ENCODE peak calls at places on chromosomes 1 and 21, in seven cellular contexts. Z is astrocyte, X is endodermal cell, V is AG09309, E is fibroblast of lung, H is PC-9, P is body of pancreas. L is an unnamed sample.

GRCh38 chr1:41902669-41903068 is 16.1 kb downstream of the HIVEP3 start:
- DNase-seq in Z (no peak), X (no peak), V (no peak), E (no peak), H (no peak), P (no peak), L (no peak)

GRCh38 chr1:238377280-238377919 is 486.7 kb upstream of the ZP4 start:
- DNase-seq in Z (no peak), X (peak; percentile 65), V (no peak), E (no peak), H (no peak), P (no peak), L (no peak)

GRCh38 chr21:28554660-28555475 is 437.8 kb downstream of the LTN1 start:
- DNase-seq in Z (peak; percentile 79), X (peak; percentile 62), V (no peak), E (no peak), H (no peak), P (no peak), L (peak; percentile 58)

GRCh38 chr1:32447469-32448185 is 17.2 kb upstream of the ZBTB8B start:
- DNase-seq in Z (peak; percentile 94), X (peak; percentile 90), V (peak; percentile 8), E (peak; percentile 12), H (no peak), P (no peak), L (peak; percentile 75)

GRCh38 chr1:166184897-166185296 is 18.1 kb upstream of the FAM78B start:
- DNase-seq in Z (peak; percentile 98), X (no peak), V (no peak), E (no peak), H (no peak), P (no peak), L (peak; percentile 55)

GRCh38 chr1:96997717-96998116 is 276.1 kb downstream of the PTBP2 start:
- DNase-seq in Z (no peak), X (no peak), V (no peak), E (no peak), H (peak; percentile 24), P (no peak), L (no peak)

GRCh38 chr1:109739738-109740614 is 862 bp downstream of the GSTM3 start:
- DNase-seq in Z (peak; percentile 47), X (peak; percentile 89), V (no peak), E (peak; percentile 69), H (peak; percentile 66), P (peak; percentile 84), L (peak; percentile 48)

GRCh38 chr1:245537992-245538391 is 383.2 kb downstream of the KIF26B start:
- DNase-seq in Z (peak; percentile 68), X (peak; percentile 43), V (peak; percentile 29), E (peak; percentile 9), H (no peak), P (no peak), L (peak; percentile 49)

GRCh38 chr21:28099296-28099695 is 893.4 kb downstream of the LTN1 start:
- DNase-seq in Z (peak; percentile 25), X (no peak), V (no peak), E (peak; percentile 80), H (no peak), P (peak; percentile 64), L (peak; percentile 51)

GRCh38 chr1:91842563-91842962 is 43.4 kb downstream of the TGFBR3 start:
- DNase-seq in Z (no peak), X (no peak), V (no peak), E (no peak), H (no peak), P (no peak), L (no peak)

GRCh38 chr1:10368194-10368593 is 30.7 kb upstream of the PGD start:
- DNase-seq in Z (no peak), X (peak; percentile 28), V (no peak), E (no peak), H (no peak), P (no peak), L (no peak)

GRCh38 chr1:202072211-202072610 is 50.5 kb upstream of the GPR37L1 start:
- DNase-seq in Z (no peak), X (no peak), V (no peak), E (no peak), H (no peak), P (peak; percentile 35), L (no peak)

GRCh38 chr1:3746784-3747521 is 5.3 kb upstream of the CCDC27 start:
- DNase-seq in Z (peak; percentile 48), X (peak; percentile 98), V (peak; percentile 10), E (peak; percentile 74), H (peak; percentile 65), P (peak; percentile 93), L (peak; percentile 69)

GRCh38 chr1:184287001-184287400 is 99.8 kb upstream of the C1orf21 start:
- DNase-seq in Z (peak; percentile 40), X (no peak), V (no peak), E (no peak), H (no peak), P (peak; percentile 86), L (peak; percentile 30)

GRCh38 chr1:94118471-94118870 is 2.5 kb downstream of the ABCA4 start:
- DNase-seq in Z (no peak), X (peak; percentile 43), V (no peak), E (no peak), H (no peak), P (no peak), L (no peak)

GRCh38 chr1:201530741-201531521 is 8.0 kb upstream of the NAV1 start:
- DNase-seq in Z (peak; percentile 74), X (peak; percentile 94), V (peak; percentile 84), E (peak; percentile 87), H (peak; percentile 48), P (peak; percentile 81), L (peak; percentile 94)

GRCh38 chr1:27940297-27940696 is 5.5 kb downstream of the SMPDL3B start:
- DNase-seq in Z (no peak), X (peak; percentile 84), V (no peak), E (peak; percentile 31), H (no peak), P (peak; percentile 62), L (peak; percentile 31)

GRCh38 chr1:119286587-119287181 is 81.9 kb upstream of the HAO2 start:
- DNase-seq in Z (peak; percentile 14), X (peak; percentile 84), V (no peak), E (peak; percentile 28), H (no peak), P (no peak), L (peak; percentile 44)

GRCh38 chr21:34511154-34511553 is 856 bp downstream of the KCNE1 start:
- DNase-seq in Z (no peak), X (no peak), V (no peak), E (peak; percentile 66), H (no peak), P (no peak), L (peak; percentile 42)

GRCh38 chr1:42335809-42336518 is 929 bp upstream of the FOXJ3 start:
- DNase-seq in Z (peak; percentile 67), X (no peak), V (no peak), E (peak; percentile 57), H (peak; percentile 93), P (peak; percentile 53), L (peak; percentile 78)

GRCh38 chr1:247653040-247653439 is 26.5 kb downstream of the OR13G1 start:
- DNase-seq in Z (no peak), X (no peak), V (no peak), E (no peak), H (no peak), P (no peak), L (no peak)

GRCh38 chr1:16371725-16372124 is 4.7 kb downstream of the SZRD1 start:
- DNase-seq in Z (peak; percentile 71), X (no peak), V (no peak), E (no peak), H (no peak), P (no peak), L (peak; percentile 69)
- TF ChIP-seq CTCF in Z (no peak), X (no peak), V (no peak), E (no peak), H (no peak), P (no peak), L (no peak)

DNA sequence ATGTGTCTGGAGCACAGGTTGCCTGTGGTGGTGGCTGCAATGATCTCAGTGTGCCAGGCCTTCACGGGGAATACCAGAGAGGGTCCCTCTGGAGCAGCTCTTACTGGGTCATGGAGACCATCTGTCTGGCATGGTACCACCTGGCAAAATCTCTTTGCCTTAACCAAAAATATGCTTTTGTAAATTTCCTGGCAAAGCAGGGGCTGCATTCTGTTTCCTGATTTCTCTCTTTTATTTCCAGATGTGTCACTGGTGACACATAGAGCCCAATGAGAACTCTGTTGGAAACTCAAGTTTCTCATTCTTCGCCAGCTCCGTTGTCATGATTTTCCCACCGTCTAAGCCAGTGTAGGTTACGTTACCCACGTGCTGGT is 136.5 kb downstream of the FGGY start:
- DNase-seq in Z (peak; percentile 43), X (no peak), V (no peak), E (no peak), H (no peak), P (no peak), L (peak; percentile 98)
- H3K4me3 ChIP-seq in Z (no peak overlapping the region), X (no peak overlapping the region), V (no peak overlapping the region), E (no peak overlapping the region), H (no peak overlapping the region), P (no peak overlapping the region), L (no peak overlapping the region)

DNA sequence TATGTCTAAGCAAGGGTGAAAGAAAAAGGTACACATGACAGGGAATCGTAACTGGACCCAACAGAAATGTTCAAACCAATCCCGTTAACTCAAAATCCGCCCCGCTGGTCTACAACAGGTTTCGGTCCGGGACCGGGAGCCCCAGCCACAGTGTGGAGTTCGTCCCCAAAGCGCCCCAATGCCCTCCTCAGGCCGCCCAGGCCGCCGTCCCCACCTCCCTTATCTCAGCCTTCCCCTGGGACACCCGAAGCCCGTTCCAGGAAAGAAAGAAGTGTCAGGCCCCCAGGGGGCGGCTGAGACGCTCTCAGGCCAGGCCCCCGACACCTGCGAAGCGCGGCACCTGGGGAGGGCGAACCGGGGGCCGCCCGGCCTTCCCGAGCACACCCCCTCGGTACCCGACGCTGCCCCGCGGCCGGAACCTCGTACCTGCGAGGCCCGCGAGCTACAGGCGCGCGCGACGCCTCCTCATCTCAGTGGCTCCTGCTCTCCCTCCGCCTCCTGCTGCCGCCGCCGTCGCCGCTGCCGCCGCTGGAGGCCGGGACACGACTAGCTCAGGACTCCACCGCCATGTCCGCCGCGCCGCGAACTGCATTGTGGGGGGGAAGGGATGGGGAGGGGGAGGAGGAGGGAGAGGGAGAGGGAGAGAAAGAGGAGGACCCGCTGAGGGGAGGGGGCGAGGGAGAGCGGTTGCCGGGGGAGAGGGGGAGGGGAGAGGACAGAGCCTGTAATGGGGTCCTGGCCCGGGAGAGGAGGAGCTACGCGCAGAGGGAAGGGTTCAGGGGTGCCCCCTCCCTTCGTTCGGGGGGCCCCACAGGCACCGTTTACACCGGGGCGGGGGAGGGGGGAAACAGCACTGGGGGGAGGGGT is at the start of gene TUT4:
- DNase-seq in Z (peak; percentile 62), X (peak; percentile 99), V (no peak), E (peak; percentile 86), H (peak; percentile 63), P (peak; percentile 78), L (peak; percentile 70)
- TF ChIP-seq CTCF in Z (no peak), X (peak; percentile 51), V (no peak), E (no peak), H (no peak), P (no peak), L (no peak)

DNA sequence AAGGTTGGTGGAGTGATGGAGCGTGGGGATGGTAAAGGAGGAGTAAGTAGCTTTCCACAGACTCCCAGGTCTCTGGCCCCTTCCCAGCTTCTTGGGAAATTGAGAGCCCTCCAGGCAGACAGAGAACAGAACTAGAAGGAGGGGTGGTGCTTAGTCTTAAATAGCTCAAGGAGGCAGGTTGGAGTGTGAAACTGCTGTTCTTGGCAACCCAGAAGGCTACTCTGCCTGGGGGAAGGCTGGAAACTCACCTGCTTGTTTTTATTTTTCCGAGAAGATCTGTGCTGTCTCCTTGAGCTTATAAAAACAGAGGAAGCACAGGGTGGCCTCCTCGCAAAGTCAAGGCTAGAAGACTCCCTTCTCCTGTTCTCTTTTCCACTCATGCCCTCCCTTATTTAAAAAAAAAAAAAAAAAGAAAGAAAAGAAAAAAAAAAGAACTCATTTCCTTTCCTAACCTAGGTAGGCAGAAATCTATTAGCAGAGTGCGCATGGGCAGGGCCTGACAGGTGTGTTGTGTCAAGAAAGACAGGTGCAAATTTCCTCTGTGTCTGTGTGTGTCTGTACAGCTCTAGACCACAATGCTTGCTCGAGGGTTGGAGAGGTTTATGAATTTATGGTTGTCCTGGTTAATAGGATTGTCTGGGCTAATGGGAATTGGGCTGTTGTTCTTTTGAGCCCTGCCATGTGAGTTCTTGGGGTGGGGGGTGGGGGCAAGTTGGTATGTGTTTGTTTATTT is 2.1 kb downstream of the PROX1 start:
- DNase-seq in Z (no peak), X (peak; percentile 61), V (no peak), E (no peak), H (no peak), P (peak; percentile 80), L (no peak)
- H3K4me3 ChIP-seq in Z (no peak overlapping the region), X (peak overlapping the region; percentile 91), V (no peak overlapping the region), E (no peak overlapping the region), H (no peak overlapping the region), P (peak overlapping the region; percentile 53), L (no peak overlapping the region)